ENCODE peak calls at places on chromosomes 11 and 22, in eight cellular contexts. One of them, this sample, is unnamed.

GRCh38 chr22:40797427-40797826 is 21.7 kb downstream of the SLC25A17 start:
- DNase-seq in GM12891: no peak
- DNase-seq in GM12878: no peak
- DNase-seq in endothelial cell of umbilical vein: no peak
- DNase-seq in sigmoid colon: no peak
- DNase-seq in upper lobe of left lung: no peak
- DNase-seq in prostate gland: no peak
- DNase-seq in suprapubic skin: no peak
- DNase-seq in this sample: no peak

GRCh38 chr11:127632971-127633680 is 632.6 kb upstream of the KIRREL3 start:
- DNase-seq in sigmoid colon: no peak
- DNase-seq in GM12891: no peak
- DNase-seq in suprapubic skin: no peak
- DNase-seq in endothelial cell of umbilical vein: no peak
- DNase-seq in prostate gland: no peak
- DNase-seq in GM12878: no peak
- DNase-seq in upper lobe of left lung: no peak
- DNase-seq in this sample: no peak

GRCh38 chr22:46813816-46814597 is 51.6 kb downstream of the TBC1D22A start:
- DNase-seq in suprapubic skin: no peak
- DNase-seq in GM12878: no peak
- DNase-seq in prostate gland: no peak
- DNase-seq in endothelial cell of umbilical vein: peak
- DNase-seq in upper lobe of left lung: no peak
- DNase-seq in sigmoid colon: no peak
- DNase-seq in GM12891: no peak
- DNase-seq in this sample: no peak

GRCh38 chr22:21942407-21942895 is 10.2 kb downstream of the PPM1F start:
- DNase-seq in GM12891: no peak
- DNase-seq in endothelial cell of umbilical vein: peak
- DNase-seq in prostate gland: no peak
- DNase-seq in GM12878: no peak
- DNase-seq in upper lobe of left lung: peak
- DNase-seq in suprapubic skin: peak
- DNase-seq in sigmoid colon: peak
- DNase-seq in this sample: peak

GRCh38 chr11:14873632-14874031 is 18.4 kb downstream of the CYP2R1 start:
- DNase-seq in GM12891: no peak
- DNase-seq in GM12878: no peak
- DNase-seq in prostate gland: no peak
- DNase-seq in suprapubic skin: no peak
- DNase-seq in sigmoid colon: no peak
- DNase-seq in endothelial cell of umbilical vein: no peak
- DNase-seq in upper lobe of left lung: no peak
- DNase-seq in this sample: no peak

GRCh38 chr22:42635531-42635930 is 4.9 kb downstream of the ATP5MGL start:
- DNase-seq in sigmoid colon: peak
- DNase-seq in upper lobe of left lung: peak
- DNase-seq in prostate gland: no peak
- DNase-seq in suprapubic skin: peak
- DNase-seq in endothelial cell of umbilical vein: peak
- DNase-seq in GM12878: no peak
- DNase-seq in GM12891: no peak
- DNase-seq in this sample: no peak

GRCh38 chr11:57668467-57668890 is 565 bp downstream of the ZDHHC5 start:
- DNase-seq in GM12878: no peak
- DNase-seq in upper lobe of left lung: no peak
- DNase-seq in endothelial cell of umbilical vein: peak
- DNase-seq in prostate gland: no peak
- DNase-seq in suprapubic skin: no peak
- DNase-seq in sigmoid colon: no peak
- DNase-seq in GM12891: no peak
- DNase-seq in this sample: no peak

GRCh38 chr22:37501610-37502341 is 15.6 kb upstream of the MFNG start:
- DNase-seq in upper lobe of left lung: peak
- DNase-seq in GM12891: no peak
- DNase-seq in suprapubic skin: no peak
- DNase-seq in sigmoid colon: no peak
- DNase-seq in endothelial cell of umbilical vein: peak
- DNase-seq in GM12878: no peak
- DNase-seq in prostate gland: peak
- DNase-seq in this sample: no peak

GRCh38 chr11:12685229-12685628 is 11.0 kb downstream of the TEAD1 start:
- DNase-seq in endothelial cell of umbilical vein: no peak
- DNase-seq in GM12878: no peak
- DNase-seq in GM12891: no peak
- DNase-seq in sigmoid colon: no peak
- DNase-seq in prostate gland: no peak
- DNase-seq in suprapubic skin: no peak
- DNase-seq in upper lobe of left lung: no peak
- DNase-seq in this sample: no peak

GRCh38 chr11:115298613-115299012 is 205.6 kb downstream of the CADM1 start:
- DNase-seq in sigmoid colon: no peak
- DNase-seq in GM12891: no peak
- DNase-seq in endothelial cell of umbilical vein: no peak
- DNase-seq in suprapubic skin: no peak
- DNase-seq in upper lobe of left lung: no peak
- DNase-seq in prostate gland: no peak
- DNase-seq in GM12878: no peak
- DNase-seq in this sample: no peak

GRCh38 chr11:95148421-95148820 is 58.8 kb downstream of the ENDOD1 start:
- DNase-seq in suprapubic skin: no peak
- DNase-seq in GM12891: no peak
- DNase-seq in GM12878: no peak
- DNase-seq in prostate gland: no peak
- DNase-seq in endothelial cell of umbilical vein: no peak
- DNase-seq in upper lobe of left lung: no peak
- DNase-seq in sigmoid colon: no peak
- DNase-seq in this sample: no peak

GRCh38 chr11:31133064-31133463 is 236.5 kb downstream of the DCDC1 start:
- DNase-seq in upper lobe of left lung: no peak
- DNase-seq in endothelial cell of umbilical vein: no peak
- DNase-seq in suprapubic skin: no peak
- DNase-seq in GM12878: no peak
- DNase-seq in sigmoid colon: no peak
- DNase-seq in prostate gland: no peak
- DNase-seq in GM12891: no peak
- DNase-seq in this sample: no peak

GRCh38 chr11:4184163-4184916 is 89.7 kb downstream of the RRM1 start:
- DNase-seq in GM12891: no peak
- DNase-seq in sigmoid colon: no peak
- DNase-seq in GM12878: no peak
- DNase-seq in upper lobe of left lung: no peak
- DNase-seq in endothelial cell of umbilical vein: no peak
- DNase-seq in prostate gland: no peak
- DNase-seq in suprapubic skin: no peak
- DNase-seq in this sample: no peak

GRCh38 chr11:101478587-101479375 is 105.0 kb downstream of the TRPC6 start:
- DNase-seq in suprapubic skin: no peak
- DNase-seq in prostate gland: peak
- DNase-seq in sigmoid colon: no peak
- DNase-seq in GM12878: no peak
- DNase-seq in endothelial cell of umbilical vein: no peak
- DNase-seq in GM12891: no peak
- DNase-seq in upper lobe of left lung: peak
- DNase-seq in this sample: no peak

GRCh38 chr11:33329705-33330329 is 72.6 kb downstream of the HIPK3 start:
- DNase-seq in GM12891: no peak
- DNase-seq in sigmoid colon: peak
- DNase-seq in suprapubic skin: no peak
- DNase-seq in upper lobe of left lung: peak
- DNase-seq in endothelial cell of umbilical vein: peak
- DNase-seq in GM12878: no peak
- DNase-seq in prostate gland: peak
- DNase-seq in this sample: no peak

GRCh38 chr11:70764356-70764905 is 366.1 kb downstream of the CTTN start:
- DNase-seq in endothelial cell of umbilical vein: no peak
- DNase-seq in sigmoid colon: no peak
- DNase-seq in upper lobe of left lung: no peak
- DNase-seq in GM12891: no peak
- DNase-seq in GM12878: no peak
- DNase-seq in suprapubic skin: no peak
- DNase-seq in prostate gland: no peak
- DNase-seq in this sample: peak

GRCh38 chr11:109957000-109957399 is 136.2 kb upstream of the ZC3H12C start:
- DNase-seq in GM12878: no peak
- DNase-seq in upper lobe of left lung: no peak
- DNase-seq in endothelial cell of umbilical vein: no peak
- DNase-seq in sigmoid colon: no peak
- DNase-seq in prostate gland: no peak
- DNase-seq in GM12891: no peak
- DNase-seq in suprapubic skin: no peak
- DNase-seq in this sample: no peak

GRCh38 chr22:24996420-24996952 is 44.0 kb downstream of the KIAA1671 start:
- DNase-seq in sigmoid colon: no peak
- DNase-seq in endothelial cell of umbilical vein: peak
- DNase-seq in GM12878: no peak
- DNase-seq in prostate gland: peak
- DNase-seq in GM12891: no peak
- DNase-seq in upper lobe of left lung: no peak
- DNase-seq in suprapubic skin: no peak
- DNase-seq in this sample: no peak

GRCh38 chr22:44197271-44197670 is 16.5 kb downstream of the PARVG start:
- DNase-seq in suprapubic skin: no peak
- DNase-seq in prostate gland: no peak
- DNase-seq in endothelial cell of umbilical vein: no peak
- DNase-seq in GM12891: no peak
- DNase-seq in sigmoid colon: peak
- DNase-seq in upper lobe of left lung: no peak
- DNase-seq in GM12878: no peak
- DNase-seq in this sample: no peak

GRCh38 chr11:45178223-45178622 is 31.8 kb downstream of the PRDM11 start:
- DNase-seq in endothelial cell of umbilical vein: no peak
- DNase-seq in suprapubic skin: peak
- DNase-seq in GM12891: no peak
- DNase-seq in GM12878: no peak
- DNase-seq in upper lobe of left lung: no peak
- DNase-seq in prostate gland: no peak
- DNase-seq in sigmoid colon: no peak
- DNase-seq in this sample: no peak

GRCh38 chr11:119673389-119674336 is 55.3 kb downstream of the NECTIN1 start:
- DNase-seq in endothelial cell of umbilical vein: no peak
- DNase-seq in GM12878: peak
- DNase-seq in GM12891: peak
- DNase-seq in suprapubic skin: no peak
- DNase-seq in sigmoid colon: no peak
- DNase-seq in upper lobe of left lung: peak
- DNase-seq in prostate gland: no peak
- DNase-seq in this sample: peak
- TF ChIP-seq POLR2AphosphoS5 in endothelial cell of umbilical vein: no peak
- TF ChIP-seq POLR2AphosphoS5 in GM12878: peak
- TF ChIP-seq POLR2AphosphoS5 in GM12891: peak
- TF ChIP-seq POLR2AphosphoS5 in suprapubic skin: no peak
- TF ChIP-seq POLR2AphosphoS5 in sigmoid colon: no peak
- TF ChIP-seq POLR2AphosphoS5 in upper lobe of left lung: no peak
- TF ChIP-seq POLR2AphosphoS5 in prostate gland: peak
- TF ChIP-seq POLR2AphosphoS5 in this sample: peak

GRCh38 chr22:20495861-20496681 is 476 bp upstream of the KLHL22 start:
- DNase-seq in prostate gland: peak
- DNase-seq in upper lobe of left lung: peak
- DNase-seq in GM12878: peak
- DNase-seq in GM12891: peak
- DNase-seq in endothelial cell of umbilical vein: peak
- DNase-seq in sigmoid colon: peak
- DNase-seq in suprapubic skin: peak
- DNase-seq in this sample: peak
- TF ChIP-seq POLR2A in prostate gland: peak
- TF ChIP-seq POLR2A in upper lobe of left lung: peak
- TF ChIP-seq POLR2A in GM12878: peak
- TF ChIP-seq POLR2A in GM12891: peak
- TF ChIP-seq POLR2A in endothelial cell of umbilical vein: peak
- TF ChIP-seq POLR2A in sigmoid colon: peak
- TF ChIP-seq POLR2A in suprapubic skin: no peak
- TF ChIP-seq POLR2A in this sample: no peak

GRCh38 chr11:123284454-123284853 is 89.4 kb upstream of the CLMP start:
- DNase-seq in GM12891: no peak
- DNase-seq in prostate gland: no peak
- DNase-seq in sigmoid colon: no peak
- DNase-seq in upper lobe of left lung: no peak
- DNase-seq in endothelial cell of umbilical vein: no peak
- DNase-seq in GM12878: no peak
- DNase-seq in suprapubic skin: no peak
- DNase-seq in this sample: no peak

GRCh38 chr11:123286761-123287160 is 91.7 kb upstream of the CLMP start:
- DNase-seq in suprapubic skin: no peak
- DNase-seq in upper lobe of left lung: no peak
- DNase-seq in endothelial cell of umbilical vein: no peak
- DNase-seq in GM12891: no peak
- DNase-seq in sigmoid colon: no peak
- DNase-seq in GM12878: no peak
- DNase-seq in prostate gland: no peak
- DNase-seq in this sample: no peak

GRCh38 chr11:123291201-123291869 is 96.3 kb upstream of the CLMP start:
- DNase-seq in endothelial cell of umbilical vein: no peak
- DNase-seq in GM12891: no peak
- DNase-seq in prostate gland: no peak
- DNase-seq in upper lobe of left lung: no peak
- DNase-seq in sigmoid colon: no peak
- DNase-seq in suprapubic skin: no peak
- DNase-seq in GM12878: no peak
- DNase-seq in this sample: no peak

DNA sequence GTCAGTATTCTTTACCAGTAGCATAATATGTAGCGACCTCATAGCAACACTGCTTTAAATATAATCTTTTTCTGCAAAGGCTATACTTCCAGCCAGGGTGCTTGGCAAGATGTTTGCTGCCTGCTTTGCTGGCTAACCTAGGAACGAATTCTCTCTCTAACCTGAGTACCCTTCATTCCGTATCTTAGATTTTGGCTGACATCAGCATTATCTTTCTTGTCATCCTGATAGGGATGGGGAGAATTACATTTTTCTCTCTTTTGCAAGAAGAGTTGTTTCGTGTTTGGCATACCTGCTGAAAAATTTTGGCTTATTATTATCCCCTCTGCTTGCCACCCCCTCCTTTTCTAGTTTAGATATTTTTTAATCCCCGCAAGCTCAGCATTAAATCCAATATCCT is 91.2 kb upstream of the CLMP start:
- DNase-seq in GM12878: no peak
- DNase-seq in endothelial cell of umbilical vein: no peak
- DNase-seq in upper lobe of left lung: no peak
- DNase-seq in prostate gland: no peak
- DNase-seq in suprapubic skin: no peak
- DNase-seq in sigmoid colon: no peak
- DNase-seq in GM12891: no peak
- DNase-seq in this sample: no peak
- TF ChIP-seq POLR2AphosphoS5 in GM12878: no peak
- TF ChIP-seq POLR2AphosphoS5 in endothelial cell of umbilical vein: no peak
- TF ChIP-seq POLR2AphosphoS5 in upper lobe of left lung: no peak
- TF ChIP-seq POLR2AphosphoS5 in prostate gland: no peak
- TF ChIP-seq POLR2AphosphoS5 in suprapubic skin: no peak
- TF ChIP-seq POLR2AphosphoS5 in sigmoid colon: no peak
- TF ChIP-seq POLR2AphosphoS5 in GM12891: no peak
- TF ChIP-seq POLR2AphosphoS5 in this sample: no peak

DNA sequence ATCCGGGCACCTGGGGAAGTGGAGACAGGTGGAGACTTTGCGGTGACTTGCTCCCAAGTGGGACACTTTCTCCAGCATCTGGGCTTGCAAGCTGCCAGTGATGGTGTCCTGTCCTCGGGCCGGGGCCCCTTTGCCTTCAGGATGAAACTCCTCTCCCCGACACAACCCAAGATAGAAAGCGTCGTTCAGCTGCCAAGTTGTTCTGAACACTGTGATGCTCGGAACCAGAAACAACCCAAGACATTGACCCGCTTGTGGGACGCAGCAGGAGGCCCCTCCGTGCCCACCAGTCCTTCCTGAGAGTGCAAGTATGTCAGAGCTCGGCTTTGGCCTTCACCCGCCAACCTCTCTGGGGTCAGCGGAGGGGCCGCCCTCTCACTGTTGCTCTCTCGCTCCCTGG is 31.3 kb downstream of the LINC01488 start:
- DNase-seq in GM12878: no peak
- DNase-seq in endothelial cell of umbilical vein: no peak
- DNase-seq in sigmoid colon: no peak
- DNase-seq in upper lobe of left lung: no peak
- DNase-seq in GM12891: no peak
- DNase-seq in suprapubic skin: no peak
- DNase-seq in prostate gland: no peak
- DNase-seq in this sample: peak
- TF ChIP-seq POLR2A in GM12878: no peak
- TF ChIP-seq POLR2A in endothelial cell of umbilical vein: no peak
- TF ChIP-seq POLR2A in sigmoid colon: no peak
- TF ChIP-seq POLR2A in upper lobe of left lung: no peak
- TF ChIP-seq POLR2A in GM12891: no peak
- TF ChIP-seq POLR2A in suprapubic skin: no peak
- TF ChIP-seq POLR2A in prostate gland: no peak
- TF ChIP-seq POLR2A in this sample: no peak